ENCODE peak calls at places on chromosomes 6 and 20, in ten cellular contexts. M, C, P, F, U, K, G, Q, X and J are unnamed samples.
A peak's percentile ranks its signal among the peaks of the same experiment; 100 is the strongest.

GRCh38 chr6:27770724-27771123 is 141.5 kb downstream of the OR2B2 start:
- DNase-seq in M (no peak), C (no peak), P (no peak), F (no peak), U (no peak), K (no peak), G (no peak), Q (no peak), X (no peak), J (no peak)

GRCh38 chr20:38196016-38196415 is 30.9 kb upstream of the TGM2 start:
- DNase-seq in M (no peak), C (no peak), P (no peak), F (no peak), U (no peak), K (no peak), G (no peak), Q (no peak), X (no peak), J (no peak)

GRCh38 chr6:127520061-127520460 is 926 bp upstream of the MTCL3 start:
- DNase-seq in M (no peak), C (peak; percentile 35), P (no peak), F (no peak), U (no peak), K (peak; percentile 32), G (peak; percentile 15), Q (no peak), X (no peak), J (no peak)

GRCh38 chr6:25882066-25882496 is 8.0 kb upstream of the SLC17A3 start:
- DNase-seq in M (peak; percentile 58), C (peak; percentile 30), P (peak; percentile 79), F (no peak), U (peak; percentile 13), K (peak; percentile 51), G (no peak), Q (no peak), X (no peak), J (no peak)

GRCh38 chr20:48319943-48320584 is 507.7 kb downstream of the PREX1 start:
- DNase-seq in M (peak; percentile 66), C (no peak), P (no peak), F (no peak), U (no peak), K (no peak), G (no peak), Q (no peak), X (no peak), J (no peak)

GRCh38 chr20:20369353-20370086 is 1.6 kb downstream of the INSM1 start:
- DNase-seq in M (no peak), C (peak; percentile 5), P (no peak), F (no peak), U (no peak), K (peak; percentile 65), G (no peak), Q (no peak), X (no peak), J (peak; percentile 28)

GRCh38 chr20:20207291-20207690 is 155.0 kb downstream of the CFAP61 start:
- DNase-seq in M (no peak), C (peak; percentile 71), P (no peak), F (no peak), U (no peak), K (peak; percentile 67), G (no peak), Q (no peak), X (no peak), J (no peak)

GRCh38 chr6:83702749-83703148 is 6.2 kb downstream of the SNAP91 start:
- DNase-seq in M (no peak), C (no peak), P (no peak), F (no peak), U (no peak), K (no peak), G (no peak), Q (no peak), X (no peak), J (no peak)

GRCh38 chr6:159190460-159190859 is 21.3 kb downstream of the FNDC1 start:
- DNase-seq in M (no peak), C (no peak), P (no peak), F (no peak), U (no peak), K (no peak), G (no peak), Q (no peak), X (no peak), J (no peak)

GRCh38 chr6:3643921-3644320 is 107.6 kb downstream of the PXDC1 start:
- DNase-seq in M (no peak), C (no peak), P (no peak), F (peak; percentile 25), U (no peak), K (no peak), G (no peak), Q (no peak), X (no peak), J (no peak)

GRCh38 chr6:101608724-101609123 is 215.2 kb downstream of the GRIK2 start:
- DNase-seq in M (no peak), C (no peak), P (no peak), F (no peak), U (no peak), K (no peak), G (no peak), Q (no peak), X (no peak), J (no peak)

GRCh38 chr6:136701011-136701410 is 91.3 kb downstream of the MAP3K5 start:
- DNase-seq in M (no peak), C (no peak), P (no peak), F (no peak), U (no peak), K (no peak), G (no peak), Q (no peak), X (no peak), J (no peak)
- TF ChIP-seq CTCF in M (no peak), C (no peak), P (no peak), F (no peak), U (no peak), K (no peak), G (no peak), Q (no peak), X (no peak), J (no peak)

DNA sequence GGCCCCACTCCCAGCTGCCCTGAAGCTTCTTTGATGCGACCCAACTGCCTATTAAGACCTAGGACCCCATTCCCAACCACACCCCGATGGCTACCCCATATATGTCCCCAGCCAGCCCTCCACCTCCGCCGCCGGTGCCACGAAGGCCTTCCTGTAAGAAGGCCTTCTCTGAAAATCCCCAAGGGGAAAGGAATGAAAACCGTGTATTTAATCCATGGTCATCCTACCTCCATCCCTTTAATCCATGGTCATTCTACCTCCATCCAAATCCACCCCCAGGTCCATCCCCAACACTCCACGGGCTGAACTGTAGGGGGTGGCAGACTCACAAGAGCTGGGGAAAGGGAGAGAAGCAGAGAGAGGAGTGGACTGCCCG is 545 bp upstream of the VSX1 start:
- DNase-seq in M (peak; percentile 54), C (no peak), P (no peak), F (peak; percentile 82), U (no peak), K (peak; percentile 22), G (no peak), Q (no peak), X (no peak), J (no peak)
- TF ChIP-seq CTCF in M (no peak), C (peak; percentile 15), P (no peak), F (no peak), U (no peak), K (peak; percentile 15), G (peak; percentile 16), Q (no peak), X (no peak), J (no peak)

DNA sequence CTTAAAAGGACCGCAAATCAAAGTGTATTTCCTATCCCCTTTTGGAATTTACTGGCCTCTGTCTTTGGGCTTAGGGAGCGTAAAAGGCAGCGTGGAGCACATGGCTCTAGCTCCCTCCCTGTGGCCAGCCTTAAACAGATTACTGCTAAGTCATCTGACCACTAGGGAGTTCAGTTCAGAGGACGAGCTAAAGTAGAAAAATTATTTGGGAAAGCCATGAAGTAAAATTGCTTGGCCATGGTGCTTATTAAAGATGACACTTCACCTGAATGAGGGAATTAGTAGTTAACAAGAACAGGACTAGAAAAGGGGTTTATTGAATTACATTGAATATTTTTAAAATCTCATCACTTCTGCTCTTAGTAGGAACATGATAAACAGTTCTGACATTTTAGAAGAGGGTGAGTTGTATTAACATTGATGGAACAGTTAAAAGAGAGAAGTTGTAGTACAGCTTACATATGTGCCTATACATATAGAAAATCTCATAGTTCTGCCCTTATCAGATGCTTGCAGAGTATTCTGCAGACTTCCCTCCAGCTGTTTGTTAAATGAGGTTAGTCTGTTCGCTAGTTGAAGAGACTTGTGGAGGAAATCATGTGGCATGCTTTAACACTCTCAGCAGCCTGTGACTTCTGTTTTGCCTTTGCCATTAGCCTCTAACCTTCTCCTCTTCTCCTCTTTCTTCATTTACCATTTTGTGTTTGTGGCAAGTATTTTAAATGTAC is 31.2 kb upstream of the MAPK13 start:
- DNase-seq in M (no peak), C (peak; percentile 57), P (no peak), F (no peak), U (no peak), K (peak; percentile 64), G (peak; percentile 51), Q (no peak), X (no peak), J (no peak)
- TF ChIP-seq CTCF in M (no peak), C (no peak), P (no peak), F (no peak), U (no peak), K (peak; percentile 32), G (no peak), Q (no peak), X (no peak), J (no peak)

GRCh38 chr6:20024316-20024673 is 187.1 kb downstream of the ID4 start:
- DNase-seq in M (no peak), C (no peak), P (no peak), F (no peak), U (no peak), K (no peak), G (no peak), Q (no peak), X (no peak), J (no peak)

GRCh38 chr6:20021795-20022194 is 184.6 kb downstream of the ID4 start:
- DNase-seq in M (no peak), C (no peak), P (no peak), F (no peak), U (no peak), K (no peak), G (no peak), Q (no peak), X (no peak), J (no peak)

GRCh38 chr6:20025681-20026080 is 186.6 kb downstream of the MBOAT1 start:
- DNase-seq in M (no peak), C (no peak), P (no peak), F (no peak), U (no peak), K (no peak), G (no peak), Q (no peak), X (no peak), J (no peak)

GRCh38 chr6:20028143-20028542 is 184.1 kb downstream of the MBOAT1 start:
- DNase-seq in M (no peak), C (no peak), P (no peak), F (no peak), U (no peak), K (no peak), G (no peak), Q (no peak), X (no peak), J (no peak)

DNA sequence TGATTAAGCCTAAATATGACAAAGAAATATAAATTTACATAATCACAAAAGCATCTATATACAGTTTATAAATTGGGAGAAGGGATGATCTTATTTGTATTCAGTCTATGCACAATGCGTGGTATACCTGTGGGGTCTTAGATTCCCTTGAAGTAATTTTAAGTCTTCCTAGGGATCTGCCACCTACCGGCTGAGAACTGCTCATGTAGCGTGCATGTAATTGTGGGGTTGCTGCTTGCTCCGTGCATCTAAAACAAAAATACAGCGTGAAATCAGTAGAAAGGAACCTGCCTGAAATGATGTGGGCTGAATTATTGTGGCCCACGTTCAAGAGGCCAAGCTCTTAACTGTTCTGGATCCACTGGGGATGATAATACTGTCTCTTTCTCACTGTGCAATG is 187.3 kb downstream of the MBOAT1 start:
- DNase-seq in M (no peak), C (no peak), P (no peak), F (no peak), U (no peak), K (no peak), G (no peak), Q (no peak), X (no peak), J (no peak)
- TF ChIP-seq CTCF in M (no peak), C (no peak), P (no peak), F (no peak), U (no peak), K (no peak), G (no peak), Q (no peak), X (no peak), J (no peak)